ENCODE peak calls at places on chromosomes 3 and 15, in five cellular contexts. Y, X, V, H and Z are unnamed samples.

GRCh38 chr3:156834962-156835535 is 8.9 kb downstream of the LEKR1 start:
- DNase-seq in H (no peak), Y (no peak), V (no peak), X (no peak), Z (no peak)

GRCh38 chr3:167116120-167116922 is 263.8 kb downstream of the ZBBX start:
- DNase-seq in X (no peak), V (no peak), H (no peak), Y (no peak), Z (peak; percentile 54)

GRCh38 chr3:139906441-139906840 is 28.5 kb upstream of the CLSTN2 start:
- DNase-seq in H (no peak), X (no peak), Y (peak; percentile 96), V (no peak), Z (no peak)

GRCh38 chr15:101570238-101570637 is 80.7 kb upstream of the PCSK6 start:
- DNase-seq in Y (no peak), H (no peak), V (no peak), X (no peak), Z (no peak)

GRCh38 chr3:8589880-8590556 is 54.6 kb downstream of the SSUH2 start:
- DNase-seq in X (no peak), V (no peak), H (no peak), Y (no peak), Z (no peak)

GRCh38 chr15:58731756-58732535 is 17.6 kb downstream of the ADAM10 start:
- DNase-seq in H (no peak), X (no peak), V (no peak), Y (peak; percentile 38), Z (no peak)

GRCh38 chr3:143090486-143090885 is 29.1 kb upstream of the CHST2 start:
- DNase-seq in H (peak; percentile 33), V (no peak), Y (peak; percentile 41), X (peak; percentile 13), Z (no peak)

GRCh38 chr3:29759443-29760033 is 478.7 kb downstream of the RBMS3 start:
- DNase-seq in X (peak; percentile 9), Y (no peak), V (no peak), H (peak; percentile 58), Z (no peak)

GRCh38 chr3:178915365-178915764 is 156.2 kb downstream of the ZMAT3 start:
- DNase-seq in V (no peak), H (no peak), Y (peak; percentile 55), X (no peak), Z (no peak)

GRCh38 chr3:195542261-195542660 is 864 bp downstream of the PPP1R2 start:
- DNase-seq in X (no peak), Y (no peak), H (no peak), V (no peak), Z (no peak)

GRCh38 chr15:80450811-80451321 is 46.7 kb downstream of the ARNT2 start:
- DNase-seq in X (no peak), V (no peak), Y (peak; percentile 29), H (no peak), Z (no peak)

GRCh38 chr15:83845230-83845629 is 191.3 kb downstream of the ADAMTSL3 start:
- DNase-seq in X (no peak), V (no peak), Y (no peak), H (no peak), Z (no peak)

GRCh38 chr3:112405845-112406244 is 72.9 kb downstream of the CD200 start:
- DNase-seq in X (no peak), Y (peak; percentile 16), H (no peak), V (no peak), Z (no peak)

GRCh38 chr3:29255854-29256696 is 24.8 kb upstream of the RBMS3 start:
- DNase-seq in H (no peak), Y (no peak), X (no peak), V (no peak), Z (no peak)

GRCh38 chr3:178719036-178719635 is 182.9 kb downstream of the KCNMB2 start:
- DNase-seq in Y (no peak), X (no peak), H (no peak), V (no peak), Z (no peak)